ENCODE peak calls at places on chromosomes 11 and 22, in eight cellular contexts. Y, E, O, P, F, V, M and I are unnamed samples.

GRCh38 chr22:20807315-20807752 is 33.4 kb downstream of the SERPIND1 start:
- DNase-seq in V (peak; percentile 81), O (no peak), F (peak; percentile 87), M (peak; percentile 71), Y (peak; percentile 97), P (peak; percentile 96), E (peak; percentile 98), I (peak; percentile 69)

GRCh38 chr11:110720646-110721283 is 8.5 kb upstream of the ARHGAP20 start:
- DNase-seq in F (no peak), Y (peak; percentile 19), V (no peak), E (peak; percentile 39), M (no peak), P (peak; percentile 65), O (no peak), I (no peak)

GRCh38 chr11:57777969-57778317 is 16.3 kb downstream of the CTNND1 start:
- DNase-seq in P (no peak), M (peak; percentile 78), E (no peak), V (no peak), F (no peak), Y (no peak), O (peak; percentile 87), I (no peak)

GRCh38 chr22:46058591-46059519 is 81.9 kb upstream of the WNT7B start:
- DNase-seq in F (no peak), O (no peak), Y (peak; percentile 74), P (peak; percentile 56), M (peak; percentile 35), E (no peak), V (peak; percentile 56), I (no peak)

GRCh38 chr11:44066732-44067131 is 662 bp downstream of the ACCS start:
- DNase-seq in Y (peak; percentile 88), P (peak; percentile 93), V (peak; percentile 72), O (peak; percentile 44), F (peak; percentile 43), E (peak; percentile 69), M (peak; percentile 89), I (peak; percentile 12)

GRCh38 chr11:65503923-65504670 is 5.3 kb downstream of the MALAT1 start:
- DNase-seq in Y (peak; percentile 79), O (no peak), V (peak; percentile 56), P (peak; percentile 55), F (no peak), M (no peak), E (peak; percentile 59), I (no peak)

GRCh38 chr11:68009391-68010000 is 631 bp upstream of the ALDH3B1 start:
- DNase-seq in M (peak; percentile 67), Y (peak; percentile 56), O (no peak), F (no peak), V (peak; percentile 38), E (peak; percentile 53), P (peak; percentile 59), I (no peak)

GRCh38 chr11:10413268-10413667 is 41.8 kb upstream of the AMPD3 start:
- DNase-seq in M (peak; percentile 62), O (peak; percentile 38), Y (no peak), E (peak; percentile 22), F (no peak), P (no peak), V (no peak), I (no peak)

GRCh38 chr22:42439821-42440674 is 7.8 kb upstream of the NFAM1 start:
- DNase-seq in Y (peak; percentile 61), V (peak; percentile 35), F (no peak), O (peak; percentile 30), M (peak; percentile 17), E (peak; percentile 49), P (peak; percentile 47), I (no peak)

GRCh38 chr11:134022748-134023147 is 46.1 kb upstream of the JAM3 start:
- DNase-seq in F (no peak), V (no peak), M (no peak), P (no peak), O (no peak), E (no peak), Y (no peak), I (no peak)

GRCh38 chr11:6968816-6969215 is 42.6 kb downstream of the ZNF215 start:
- DNase-seq in F (peak; percentile 67), O (no peak), M (peak; percentile 19), Y (peak; percentile 81), P (peak; percentile 85), V (peak; percentile 54), E (peak; percentile 82), I (no peak)

GRCh38 chr11:126340960-126341709 is 14.4 kb upstream of the ST3GAL4 start:
- DNase-seq in O (no peak), E (no peak), F (no peak), M (peak; percentile 49), Y (no peak), P (no peak), V (no peak), I (no peak)

GRCh38 chr22:33573479-33573878 is 346.8 kb downstream of the LARGE1 start:
- DNase-seq in P (no peak), M (no peak), F (no peak), V (no peak), O (no peak), E (no peak), Y (no peak), I (peak; percentile 94)

GRCh38 chr11:130102457-130103249 is 33.0 kb downstream of the APLP2 start:
- DNase-seq in Y (peak; percentile 12), P (peak; percentile 60), V (no peak), M (no peak), F (no peak), O (no peak), E (no peak), I (no peak)

GRCh38 chr11:2211113-2211971 is 39.7 kb upstream of the TH start:
- DNase-seq in V (no peak), Y (no peak), E (no peak), P (no peak), F (no peak), M (no peak), O (peak; percentile 78), I (no peak)

GRCh38 chr11:32431657-32432056 is 3.7 kb downstream of the WT1 start:
- DNase-seq in F (no peak), P (no peak), V (no peak), Y (no peak), E (no peak), M (no peak), O (no peak), I (no peak)

GRCh38 chr11:32428665-32429293 is 6.6 kb downstream of the WT1 start:
- DNase-seq in M (no peak), P (no peak), V (no peak), O (no peak), F (no peak), E (no peak), Y (no peak), I (no peak)

GRCh38 chr11:32432565-32433248 is 2.6 kb downstream of the WT1 start:
- DNase-seq in E (no peak), F (no peak), Y (no peak), O (no peak), V (no peak), M (no peak), P (no peak), I (no peak)

GRCh38 chr11:32429477-32429876 is 5.9 kb downstream of the WT1 start:
- DNase-seq in O (no peak), E (no peak), P (no peak), M (no peak), Y (no peak), F (no peak), V (no peak), I (no peak)

DNA sequence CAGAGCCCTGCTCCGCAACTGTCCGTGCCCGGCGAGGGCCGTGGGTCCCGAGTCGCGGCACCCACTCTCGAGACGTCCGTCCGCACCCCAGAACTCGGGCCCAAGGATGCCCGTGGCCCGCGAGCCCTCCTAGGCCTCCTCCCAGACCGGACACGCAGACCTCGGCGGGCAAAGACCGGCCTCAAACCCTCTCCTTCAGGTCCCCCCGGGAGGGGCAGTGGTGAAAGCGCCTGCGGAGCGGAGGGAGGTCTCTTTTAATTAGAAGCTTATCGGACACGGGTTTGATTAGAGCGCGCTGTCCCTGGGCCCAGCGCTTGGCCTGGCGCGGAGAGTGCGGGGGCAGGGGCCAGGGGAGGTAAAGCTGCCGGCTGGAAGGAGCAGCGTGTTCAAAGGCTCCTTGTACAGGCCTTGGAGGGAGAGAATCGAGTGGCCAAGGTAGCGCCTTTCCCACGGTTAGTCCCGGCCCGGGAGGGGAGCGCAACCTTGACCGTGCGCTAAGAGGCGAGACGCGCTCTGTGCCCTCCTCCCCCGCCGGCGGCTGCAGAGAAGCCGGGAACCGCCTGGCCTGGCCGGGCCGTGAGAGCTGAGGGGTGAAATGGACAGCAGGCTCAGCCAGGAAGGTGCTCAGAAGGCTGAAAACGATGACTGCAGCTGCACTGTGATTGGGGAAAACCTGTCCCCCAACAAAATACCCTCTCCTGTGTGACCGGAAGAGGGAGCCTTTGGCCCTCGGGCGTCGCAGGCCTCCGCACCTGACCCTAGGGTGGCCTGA is 4.6 kb downstream of the WT1 start:
- DNase-seq in P (no peak), V (no peak), Y (no peak), O (no peak), F (no peak), M (no peak), E (no peak), I (no peak)
- H3K4me3 ChIP-seq in P (no peak overlapping the region), V (no peak overlapping the region), Y (no peak overlapping the region), O (no peak overlapping the region), F (no peak overlapping the region), M (no peak overlapping the region), E (no peak overlapping the region), I (peak overlapping the region; percentile 60)

DNA sequence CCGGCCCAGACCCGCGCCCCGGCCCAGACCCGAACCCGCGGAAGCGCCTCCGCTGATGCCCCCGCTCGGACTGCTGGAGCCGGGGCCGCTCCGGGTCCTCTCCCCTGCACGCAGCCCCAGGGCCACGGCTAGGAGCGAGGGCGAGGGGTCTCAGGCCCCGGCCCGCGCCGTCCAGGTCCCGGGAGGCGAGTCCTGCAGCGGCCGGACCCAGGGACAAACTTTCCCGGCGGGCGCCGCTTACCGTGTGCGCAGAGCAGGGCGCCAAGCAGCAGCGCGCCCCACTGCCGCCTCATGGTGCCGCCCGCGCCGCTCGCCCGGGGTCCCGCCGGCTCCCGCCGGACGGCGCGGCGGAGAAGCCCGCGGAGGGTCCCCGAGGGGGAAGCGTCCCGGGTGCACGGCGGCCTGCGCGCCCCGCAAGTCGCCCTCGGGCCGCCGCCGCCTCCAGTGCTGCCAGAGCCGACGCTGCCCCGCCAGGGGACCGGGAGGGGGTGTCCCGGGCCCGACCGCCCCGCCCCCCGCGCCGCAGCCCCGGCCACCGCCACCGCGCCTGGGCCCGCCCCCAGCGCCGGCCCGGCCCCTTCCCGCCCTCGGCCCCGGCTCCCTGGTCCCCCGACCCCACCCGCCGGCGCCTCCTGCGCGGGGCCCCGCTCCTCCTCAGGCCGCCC is at the start of gene LRP4:
- DNase-seq in O (peak; percentile 62), E (no peak), F (no peak), P (no peak), V (peak; percentile 24), M (no peak), Y (peak; percentile 69), I (no peak)
- H3K4me3 ChIP-seq in O (peak within 1 kb of the TSS; percentile 86), E (peak within 1 kb of the TSS; percentile 59), F (peak within 1 kb of the TSS; percentile 47), P (peak within 1 kb of the TSS; percentile 57), V (peak within 1 kb of the TSS; percentile 77), M (peak within 1 kb of the TSS; percentile 62), Y (peak within 1 kb of the TSS; percentile 71), I (peak within 1 kb of the TSS; percentile 63)

DNA sequence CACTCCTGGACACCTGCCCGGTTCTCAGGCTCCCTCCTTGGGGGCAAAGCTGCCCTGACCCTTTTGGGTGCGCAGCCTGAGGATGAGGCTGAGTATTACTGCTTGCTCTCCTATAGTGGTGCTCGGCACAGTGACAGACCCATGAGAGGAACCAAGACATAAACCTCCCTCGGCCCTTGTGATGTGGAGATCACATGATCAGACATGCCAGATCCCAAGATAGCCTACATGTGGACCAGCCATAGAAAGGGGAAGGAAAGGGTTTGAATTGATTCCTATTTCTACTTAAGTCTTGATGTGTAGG is 125.3 kb downstream of the VPREB1 start:
- DNase-seq in V (no peak), Y (no peak), F (no peak), M (no peak), O (no peak), E (no peak), P (no peak), I (no peak)
- H3K4me3 ChIP-seq in V (no peak overlapping the region), Y (no peak overlapping the region), F (no peak overlapping the region), M (no peak overlapping the region), O (no peak overlapping the region), E (no peak overlapping the region), P (no peak overlapping the region), I (no peak overlapping the region)

GRCh38 chr11:102530558-102530957 is at the start of gene MMP7:
- DNase-seq in Y (peak; percentile 69), O (no peak), E (peak; percentile 57), P (peak; percentile 72), V (peak; percentile 46), M (peak; percentile 75), F (no peak), I (peak; percentile 64)
- H3K4me3 ChIP-seq in Y (peak within 1 kb of the TSS; percentile 6), O (no peak within 1 kb of the TSS), E (no peak within 1 kb of the TSS), P (no peak within 1 kb of the TSS), V (no peak within 1 kb of the TSS), M (peak within 1 kb of the TSS; percentile 20), F (no peak within 1 kb of the TSS), I (peak within 1 kb of the TSS; percentile 47)